ENCODE peak calls at places on chromosomes 16 and 17, in six cellular contexts. G is fibroblast of lung; H is CD4-positive, alpha-beta memory T cell; Q is OCI-M1; M is A172; Y is astrocyte of the spinal cord. K is an unnamed sample.

GRCh38 chr16:27892879-27893278 is 170.6 kb downstream of the GSG1L start:
- DNase-seq in G (no peak), H (no peak), Q (no peak), M (no peak), Y (no peak), K (no peak)

GRCh38 chr16:77344306-77344705 is 90.5 kb downstream of the ADAMTS18 start:
- DNase-seq in G (peak), H (no peak), Q (no peak), M (peak), Y (peak), K (no peak)

GRCh38 chr16:16025214-16025968 is 76.0 kb downstream of the ABCC1 start:
- DNase-seq in G (peak), H (peak), Q (no peak), M (peak), Y (peak), K (no peak)

GRCh38 chr16:17802566-17802965 is 331.8 kb upstream of the XYLT1 start:
- DNase-seq in G (peak), H (no peak), Q (no peak), M (no peak), Y (peak), K (no peak)

GRCh38 chr16:2243031-2243528 is 6.8 kb downstream of the DNASE1L2 start:
- DNase-seq in G (no peak), H (no peak), Q (no peak), M (no peak), Y (no peak), K (no peak)

GRCh38 chr17:19271751-19272357 is 34.7 kb downstream of the EPN2 start:
- DNase-seq in G (peak), H (no peak), Q (no peak), M (no peak), Y (no peak), K (no peak)

GRCh38 chr16:50741225-50741807 is 570 bp upstream of the CYLD start:
- DNase-seq in G (peak), H (no peak), Q (peak), M (no peak), Y (no peak), K (no peak)

GRCh38 chr17:61495161-61495857 is 43.1 kb downstream of the TBX4 start:
- DNase-seq in G (peak), H (no peak), Q (no peak), M (peak), Y (peak), K (no peak)

GRCh38 chr17:1109606-1110523 is 69.9 kb downstream of the ABR start:
- DNase-seq in G (no peak), H (no peak), Q (peak), M (peak), Y (no peak), K (peak)

GRCh38 chr16:19502395-19503131 is 19.3 kb downstream of the GDE1 start:
- DNase-seq in G (peak), H (peak), Q (peak), M (peak), Y (peak), K (peak)

GRCh38 chr16:79628501-79628975 is 28.0 kb upstream of the MAF start:
- DNase-seq in G (peak), H (no peak), Q (no peak), M (peak), Y (peak), K (no peak)

GRCh38 chr16:64830653-64831052 is 291.2 kb downstream of the CDH11 start:
- DNase-seq in G (peak), H (no peak), Q (no peak), M (no peak), Y (peak), K (no peak)

GRCh38 chr16:59181821-59182420 is 447.8 kb upstream of the GOT2 start:
- DNase-seq in G (no peak), H (no peak), Q (no peak), M (no peak), Y (no peak), K (no peak)

GRCh38 chr16:83624436-83625120 is 183.2 kb upstream of the HSBP1 start:
- DNase-seq in G (no peak), H (no peak), Q (no peak), M (no peak), Y (no peak), K (no peak)

GRCh38 chr17:79002796-79003593 is 6.6 kb downstream of the CANT1 start:
- DNase-seq in G (no peak), H (no peak), Q (no peak), M (no peak), Y (no peak), K (no peak)

GRCh38 chr17:50149099-50149424 is 1.4 kb downstream of the PPP1R9B start:
- DNase-seq in G (no peak), H (no peak), Q (peak), M (no peak), Y (no peak), K (no peak)

GRCh38 chr16:25045696-25046381 is 30.7 kb upstream of the ARHGAP17 start:
- DNase-seq in G (peak), H (no peak), Q (peak), M (peak), Y (peak), K (no peak)

GRCh38 chr17:75693500-75694481 is 26.7 kb downstream of the SAP30BP start:
- DNase-seq in G (peak), H (no peak), Q (no peak), M (peak), Y (peak), K (no peak)

GRCh38 chr17:75753514-75754377 is 11.2 kb downstream of the GALK1 start:
- DNase-seq in G (peak), H (peak), Q (peak), M (no peak), Y (peak), K (no peak)

GRCh38 chr16:87335306-87335967 is 18.2 kb upstream of the C16orf95 start:
- DNase-seq in G (no peak), H (no peak), Q (no peak), M (no peak), Y (no peak), K (no peak)

GRCh38 chr17:13825526-13826040 is 223.9 kb upstream of the HS3ST3A1 start:
- DNase-seq in G (no peak), H (no peak), Q (no peak), M (no peak), Y (no peak), K (no peak)

GRCh38 chr17:13593757-13594156 is 8.0 kb downstream of the HS3ST3A1 start:
- DNase-seq in G (peak), H (no peak), Q (no peak), M (peak), Y (peak), K (no peak)

GRCh38 chr16:67865318-67865717 is 7.5 kb upstream of the EDC4 start:
- DNase-seq in G (peak), H (no peak), Q (peak), M (no peak), Y (no peak), K (no peak)

GRCh38 chr16:58755989-58756649 is 22.0 kb upstream of the GOT2 start:
- DNase-seq in G (peak), H (peak), Q (peak), M (peak), Y (peak), K (no peak)

GRCh38 chr17:48819466-48819865 is 2.4 kb upstream of the TTLL6 start:
- DNase-seq in G (no peak), H (no peak), Q (no peak), M (no peak), Y (no peak), K (no peak)

GRCh38 chr16:30637952-30638351 is 12.8 kb upstream of the PRR14 start:
- DNase-seq in G (peak), H (peak), Q (peak), M (peak), Y (peak), K (no peak)

GRCh38 chr17:78995761-78996451 is 13.7 kb downstream of the CANT1 start:
- DNase-seq in G (no peak), H (no peak), Q (no peak), M (no peak), Y (no peak), K (no peak)

GRCh38 chr16:26569793-26570192 is 496.9 kb upstream of the C16orf82 start:
- DNase-seq in G (no peak), H (no peak), Q (peak), M (no peak), Y (no peak), K (no peak)

GRCh38 chr17:4440690-4441686 is 7.2 kb downstream of the SPNS3 start:
- DNase-seq in G (no peak), H (no peak), Q (peak), M (peak), Y (no peak), K (no peak)

GRCh38 chr17:2959371-2960130 is 103.9 kb downstream of the OR1D5 start:
- DNase-seq in G (no peak), H (no peak), Q (no peak), M (no peak), Y (no peak), K (no peak)

GRCh38 chr16:77289331-77289809 is 90.2 kb downstream of the SYCE1L start:
- DNase-seq in G (peak), H (no peak), Q (no peak), M (peak), Y (peak), K (no peak)

GRCh38 chr16:86110726-86111125 is 211.8 kb downstream of the IRF8 start:
- DNase-seq in G (no peak), H (no peak), Q (no peak), M (no peak), Y (no peak), K (no peak)

GRCh38 chr16:48054881-48055601 is 100.8 kb downstream of the ABCC12 start:
- DNase-seq in G (peak), H (peak), Q (peak), M (peak), Y (peak), K (no peak)

GRCh38 chr16:31128711-31129567 is 6.6 kb downstream of the PRSS8 start:
- DNase-seq in G (no peak), H (no peak), Q (peak), M (no peak), Y (no peak), K (no peak)

GRCh38 chr17:62670202-62670821 is 42.8 kb downstream of the MRC2 start:
- DNase-seq in G (no peak), H (no peak), Q (no peak), M (no peak), Y (no peak), K (no peak)

GRCh38 chr17:36495076-36495578 is 8.6 kb downstream of the ZNHIT3 start:
- DNase-seq in G (no peak), H (no peak), Q (no peak), M (no peak), Y (no peak), K (no peak)

GRCh38 chr17:54754560-54754959 is 146.1 kb upstream of the TOM1L1 start:
- DNase-seq in G (no peak), H (no peak), Q (peak), M (no peak), Y (no peak), K (no peak)

GRCh38 chr17:77640916-77641605 is 317.4 kb upstream of the TNRC6C start:
- DNase-seq in G (no peak), H (no peak), Q (no peak), M (no peak), Y (no peak), K (no peak)

K was measured in type B pancreatic cell.